ENCODE peak calls at places on chromosomes 13 and 19, in five cellular contexts. M, K, L, B and Z are unnamed samples.

GRCh38 chr19:18280247-18281081 is 958 bp downstream of the JUND start:
- DNase-seq in B (peak), M (no peak), L (peak), K (peak), Z (peak)

GRCh38 chr19:10603084-10603872 is 16.2 kb upstream of the AP1M2 start:
- DNase-seq in M (no peak), L (peak), B (peak), K (peak), Z (peak)

GRCh38 chr19:55383279-55383788 is 758 bp downstream of the TMEM238 start:
- DNase-seq in B (no peak), L (no peak), M (no peak), K (no peak), Z (no peak)

GRCh38 chr13:29507356-29507755 is 88.1 kb downstream of the SLC7A1 start:
- DNase-seq in K (no peak), M (no peak), B (no peak), L (no peak), Z (no peak)

GRCh38 chr13:39602277-39602613 is 748 bp downstream of the LHFPL6 start:
- DNase-seq in L (no peak), M (no peak), B (no peak), K (no peak), Z (no peak)

GRCh38 chr13:94556646-94557045 is 39.3 kb downstream of the TGDS start:
- DNase-seq in M (no peak), K (no peak), B (no peak), L (no peak), Z (no peak)

GRCh38 chr13:27770809-27771208 is 21.5 kb upstream of the GSX1 start:
- DNase-seq in M (no peak), B (no peak), K (peak), L (no peak), Z (no peak)

GRCh38 chr19:8069116-8069973 is 16.8 kb downstream of the CCL25 start:
- DNase-seq in B (no peak), L (peak), K (peak), M (no peak), Z (no peak)

GRCh38 chr13:26011996-26012688 is 39.7 kb downstream of the SHISA2 start:
- DNase-seq in L (no peak), K (no peak), M (no peak), B (no peak), Z (no peak)

GRCh38 chr19:45322311-45322710 is 364 bp downstream of the CKM start:
- DNase-seq in L (no peak), B (peak), M (no peak), K (no peak), Z (no peak)

GRCh38 chr19:34259367-34259865 is 5.1 kb downstream of the GARRE1 start:
- DNase-seq in B (no peak), M (no peak), L (no peak), K (no peak), Z (no peak)

GRCh38 chr19:11378319-11379189 is 4.1 kb downstream of the SWSAP1 start:
- DNase-seq in M (no peak), L (peak), K (peak), B (no peak), Z (no peak)

GRCh38 chr13:92991687-92992086 is 234.9 kb upstream of the GPC6 start:
- DNase-seq in K (no peak), L (no peak), M (no peak), B (no peak), Z (no peak)

GRCh38 chr19:4660181-4660791 is 9.9 kb downstream of the MYDGF start:
- DNase-seq in M (no peak), K (peak), B (no peak), L (peak), Z (no peak)

GRCh38 chr19:13033819-13034611 is 38.7 kb downstream of the NFIX start:
- DNase-seq in L (peak), K (peak), M (no peak), B (peak), Z (peak)

GRCh38 chr13:112619730-112620639 is 32.0 kb upstream of the TUBGCP3 start:
- DNase-seq in L (no peak), K (no peak), M (no peak), B (no peak), Z (no peak)

GRCh38 chr19:40150170-40150569 is 41.1 kb upstream of the MAP3K10 start:
- DNase-seq in M (no peak), K (no peak), B (no peak), L (no peak), Z (no peak)

GRCh38 chr13:113928701-113929627 is 44.9 kb downstream of the C13orf46 start:
- DNase-seq in K (no peak), L (no peak), M (peak), B (peak), Z (no peak)

GRCh38 chr19:8575467-8575997 is 1.7 kb downstream of the MYO1F start:
- DNase-seq in B (no peak), M (no peak), L (no peak), K (no peak), Z (no peak)

GRCh38 chr19:15810335-15810734 is 5.1 kb downstream of the OR10H1 start:
- DNase-seq in L (peak), B (no peak), K (no peak), M (no peak), Z (no peak)

GRCh38 chr13:50801087-50801931 is 42.2 kb downstream of the DLEU7 start:
- DNase-seq in B (no peak), K (peak), M (peak), L (peak), Z (peak)

GRCh38 chr13:30870049-30870884 is 35.8 kb upstream of the MEDAG start:
- DNase-seq in B (peak), L (peak), K (no peak), M (peak), Z (no peak)

GRCh38 chr13:26348966-26349365 is 95.0 kb downstream of the CDK8 start:
- DNase-seq in K (no peak), M (no peak), L (peak), B (no peak), Z (no peak)

GRCh38 chr19:58558623-58559274 is 338 bp upstream of the UBE2M start:
- DNase-seq in M (peak), B (peak), K (no peak), L (peak), Z (no peak)